ENCODE peak calls at places on chromosome 10, in five cellular contexts. One of them, this sample, is unnamed.

GRCh38 chr10:80988755-80989154 is 451.1 kb downstream of the SH2D4B start:
- DNase-seq in OCI-LY7: no peak
- DNase-seq in trophoblast cell: no peak
- DNase-seq in caudate nucleus: no peak
- DNase-seq in SJSA1: no peak
- DNase-seq in this sample: no peak

GRCh38 chr10:86657396-86658011 is 3.2 kb downstream of the OPN4 start:
- DNase-seq in caudate nucleus: no peak
- DNase-seq in SJSA1: no peak
- DNase-seq in trophoblast cell: no peak
- DNase-seq in OCI-LY7: no peak
- DNase-seq in this sample: peak

GRCh38 chr10:97886264-97886663 is 36.6 kb downstream of the GOLGA7B start:
- DNase-seq in SJSA1: no peak
- DNase-seq in OCI-LY7: no peak
- DNase-seq in caudate nucleus: no peak
- DNase-seq in trophoblast cell: no peak
- DNase-seq in this sample: no peak

GRCh38 chr10:3869036-3869435 is 84.0 kb upstream of the KLF6 start:
- DNase-seq in trophoblast cell: no peak
- DNase-seq in SJSA1: no peak
- DNase-seq in OCI-LY7: no peak
- DNase-seq in caudate nucleus: no peak
- DNase-seq in this sample: no peak

GRCh38 chr10:87861953-87862643 is 1.2 kb downstream of the KLLN start:
- DNase-seq in OCI-LY7: peak
- DNase-seq in SJSA1: peak
- DNase-seq in caudate nucleus: peak
- DNase-seq in trophoblast cell: peak
- DNase-seq in this sample: peak

GRCh38 chr10:80530251-80530650 is 7.5 kb upstream of the SH2D4B start:
- DNase-seq in trophoblast cell: no peak
- DNase-seq in SJSA1: peak
- DNase-seq in caudate nucleus: no peak
- DNase-seq in OCI-LY7: peak
- DNase-seq in this sample: no peak

GRCh38 chr10:44994752-44995530 is 5.8 kb upstream of the ZNF22 start:
- DNase-seq in OCI-LY7: no peak
- DNase-seq in caudate nucleus: no peak
- DNase-seq in SJSA1: no peak
- DNase-seq in trophoblast cell: no peak
- DNase-seq in this sample: peak

GRCh38 chr10:86968271-86968993 is at the start of gene ADIRF:
- DNase-seq in trophoblast cell: peak
- DNase-seq in caudate nucleus: no peak
- DNase-seq in SJSA1: no peak
- DNase-seq in OCI-LY7: no peak
- DNase-seq in this sample: peak

GRCh38 chr10:133438711-133439273 is 14.4 kb upstream of the SPRN start:
- DNase-seq in OCI-LY7: peak
- DNase-seq in caudate nucleus: no peak
- DNase-seq in trophoblast cell: no peak
- DNase-seq in SJSA1: no peak
- DNase-seq in this sample: peak

DNA sequence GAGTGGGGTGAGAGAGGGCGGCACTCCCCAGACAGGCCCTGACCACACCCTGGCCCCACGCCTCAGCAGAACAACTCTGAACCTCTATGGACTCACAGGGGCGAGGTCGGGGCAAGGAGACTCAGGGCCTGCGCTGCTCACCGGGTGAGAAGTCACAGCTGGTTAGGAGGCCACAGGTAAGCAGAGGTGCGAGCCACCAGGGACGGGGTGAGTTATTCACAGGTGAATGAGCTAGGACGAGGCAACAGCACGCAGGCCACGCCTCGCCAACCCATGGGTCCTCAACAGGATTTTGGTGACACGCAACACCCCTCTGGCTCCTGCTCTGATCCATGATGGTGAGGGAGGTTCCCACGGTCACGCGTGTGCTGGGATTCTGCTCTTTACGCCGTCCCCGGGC is 202.5 kb downstream of the ADARB2 start:
- DNase-seq in trophoblast cell: no peak
- DNase-seq in SJSA1: no peak
- DNase-seq in caudate nucleus: no peak
- DNase-seq in OCI-LY7: no peak
- DNase-seq in this sample: no peak
- H3K27ac ChIP-seq in trophoblast cell: no peak
- H3K27ac ChIP-seq in SJSA1: no peak
- H3K27ac ChIP-seq in caudate nucleus: no peak
- H3K27ac ChIP-seq in OCI-LY7: no peak
- H3K27ac ChIP-seq in this sample: no peak

DNA sequence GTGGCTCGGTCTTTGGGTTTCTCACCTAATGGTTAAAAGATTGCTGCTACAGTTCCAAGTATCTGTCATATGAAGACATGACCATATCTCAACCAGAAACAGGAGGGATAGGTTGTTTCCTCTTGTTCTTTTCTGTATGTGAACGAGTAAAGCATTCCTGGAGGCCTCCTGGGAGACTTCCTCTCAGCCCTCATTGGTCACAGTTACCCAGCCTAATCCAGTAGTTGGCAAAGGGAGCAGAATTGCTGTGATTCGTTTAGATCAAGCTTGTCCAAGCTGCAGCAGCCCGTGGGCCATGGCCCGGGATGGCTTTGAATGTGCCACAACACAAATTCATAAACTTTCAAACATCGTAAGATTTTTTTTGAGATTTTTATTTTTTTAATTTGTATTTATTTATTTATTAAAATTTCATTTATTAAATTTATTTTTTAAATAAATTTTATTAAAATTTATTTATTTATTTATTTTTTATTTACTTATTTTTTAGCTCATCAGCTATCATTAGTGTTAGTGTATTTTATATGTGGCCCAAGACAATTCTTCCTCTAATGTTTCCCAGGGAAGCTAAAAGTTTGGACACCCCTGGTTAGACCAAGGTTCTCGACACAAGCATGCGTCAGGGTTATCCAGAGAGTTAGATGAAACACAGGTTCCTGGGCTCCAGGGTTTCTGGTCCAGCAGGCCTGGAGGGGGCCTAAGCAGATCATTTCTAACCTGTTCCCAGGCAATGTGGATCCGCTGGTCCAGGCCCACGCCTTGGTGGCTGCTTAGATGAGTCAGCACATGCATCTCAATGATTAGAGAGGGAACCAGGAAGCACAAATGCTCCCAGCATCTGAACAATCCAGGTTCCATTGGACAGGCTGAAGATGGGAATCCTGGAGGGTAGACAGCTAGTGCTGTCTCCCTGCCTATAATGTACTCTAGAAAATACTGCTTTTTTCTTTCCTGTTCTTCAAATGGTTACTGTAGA is 25.6 kb downstream of the CDC123 start:
- DNase-seq in SJSA1: no peak
- DNase-seq in OCI-LY7: no peak
- DNase-seq in trophoblast cell: no peak
- DNase-seq in caudate nucleus: no peak
- DNase-seq in this sample: no peak
- H3K27ac ChIP-seq in SJSA1: peak
- H3K27ac ChIP-seq in OCI-LY7: no peak
- H3K27ac ChIP-seq in trophoblast cell: no peak
- H3K27ac ChIP-seq in caudate nucleus: peak
- H3K27ac ChIP-seq in this sample: peak

DNA sequence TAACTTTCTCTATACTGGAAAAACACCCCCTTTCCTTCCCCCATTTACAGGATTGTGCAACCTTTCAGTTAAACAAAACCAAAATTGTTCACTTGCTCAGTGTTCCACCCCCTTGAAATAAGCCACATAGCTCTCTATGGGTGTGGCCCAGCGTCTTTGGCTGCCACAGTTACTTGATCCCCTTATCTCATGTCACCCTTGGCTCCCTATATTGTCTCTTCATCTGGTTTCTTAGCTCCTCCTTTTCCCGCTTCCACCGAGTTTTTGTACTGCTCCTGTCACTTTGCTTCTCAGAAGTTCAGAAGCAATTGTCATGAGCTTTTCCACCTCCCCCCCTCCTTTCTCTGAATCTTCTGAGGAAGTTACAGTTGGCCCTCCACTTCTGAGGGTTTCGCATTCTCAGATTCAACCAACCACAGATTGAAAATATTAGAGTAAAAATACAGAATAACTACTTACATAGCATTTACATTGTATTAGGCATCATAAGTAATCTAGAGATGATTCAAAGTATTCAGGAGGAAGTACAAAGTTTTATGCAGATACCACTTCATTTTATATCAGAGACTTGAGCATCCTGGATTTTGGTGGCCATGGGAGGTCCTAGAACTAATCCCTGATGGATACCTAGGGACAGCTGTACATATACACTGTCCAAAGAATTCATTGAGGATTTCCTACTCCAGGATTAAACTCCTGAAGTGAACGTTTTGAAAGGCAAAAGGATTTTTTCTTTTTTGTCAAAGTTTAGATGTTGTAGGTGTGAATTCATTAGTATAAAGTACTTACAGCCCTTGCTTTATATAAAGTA is 60.4 kb downstream of the ADD3 start:
- DNase-seq in OCI-LY7: peak
- DNase-seq in trophoblast cell: no peak
- DNase-seq in caudate nucleus: no peak
- DNase-seq in SJSA1: no peak
- DNase-seq in this sample: peak
- H3K27ac ChIP-seq in OCI-LY7: no peak
- H3K27ac ChIP-seq in trophoblast cell: no peak
- H3K27ac ChIP-seq in caudate nucleus: no peak
- H3K27ac ChIP-seq in SJSA1: no peak
- H3K27ac ChIP-seq in this sample: peak

GRCh38 chr10:93762979-93763391 is 5.2 kb downstream of the LGI1 start:
- DNase-seq in OCI-LY7: no peak
- DNase-seq in trophoblast cell: no peak
- DNase-seq in SJSA1: no peak
- DNase-seq in caudate nucleus: no peak
- DNase-seq in this sample: no peak
- H3K27ac ChIP-seq in OCI-LY7: no peak
- H3K27ac ChIP-seq in trophoblast cell: peak
- H3K27ac ChIP-seq in SJSA1: no peak
- H3K27ac ChIP-seq in caudate nucleus: peak
- H3K27ac ChIP-seq in this sample: no peak

DNA sequence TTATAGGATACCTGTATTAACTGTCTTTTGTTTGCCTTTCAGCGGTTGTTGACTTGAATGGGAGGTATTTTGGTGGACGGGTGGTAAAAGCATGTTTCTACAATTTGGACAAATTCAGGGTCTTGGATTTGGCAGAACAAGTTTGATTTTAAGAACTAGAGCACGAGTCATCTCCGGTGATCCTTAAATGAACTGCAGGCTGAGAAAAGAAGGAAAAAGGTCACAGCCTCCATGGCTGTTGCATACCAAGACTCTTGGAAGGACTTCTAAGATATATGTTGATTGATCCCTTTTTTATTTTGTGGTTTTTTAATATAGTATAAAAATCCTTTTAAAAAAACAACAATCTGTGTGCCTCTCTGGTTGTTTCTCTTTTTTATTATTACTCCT is 26.6 kb downstream of the RBM17 start:
- DNase-seq in caudate nucleus: no peak
- DNase-seq in OCI-LY7: no peak
- DNase-seq in SJSA1: no peak
- DNase-seq in trophoblast cell: no peak
- DNase-seq in this sample: no peak
- H3K27ac ChIP-seq in caudate nucleus: peak
- H3K27ac ChIP-seq in OCI-LY7: no peak
- H3K27ac ChIP-seq in SJSA1: peak
- H3K27ac ChIP-seq in trophoblast cell: no peak
- H3K27ac ChIP-seq in this sample: no peak

DNA sequence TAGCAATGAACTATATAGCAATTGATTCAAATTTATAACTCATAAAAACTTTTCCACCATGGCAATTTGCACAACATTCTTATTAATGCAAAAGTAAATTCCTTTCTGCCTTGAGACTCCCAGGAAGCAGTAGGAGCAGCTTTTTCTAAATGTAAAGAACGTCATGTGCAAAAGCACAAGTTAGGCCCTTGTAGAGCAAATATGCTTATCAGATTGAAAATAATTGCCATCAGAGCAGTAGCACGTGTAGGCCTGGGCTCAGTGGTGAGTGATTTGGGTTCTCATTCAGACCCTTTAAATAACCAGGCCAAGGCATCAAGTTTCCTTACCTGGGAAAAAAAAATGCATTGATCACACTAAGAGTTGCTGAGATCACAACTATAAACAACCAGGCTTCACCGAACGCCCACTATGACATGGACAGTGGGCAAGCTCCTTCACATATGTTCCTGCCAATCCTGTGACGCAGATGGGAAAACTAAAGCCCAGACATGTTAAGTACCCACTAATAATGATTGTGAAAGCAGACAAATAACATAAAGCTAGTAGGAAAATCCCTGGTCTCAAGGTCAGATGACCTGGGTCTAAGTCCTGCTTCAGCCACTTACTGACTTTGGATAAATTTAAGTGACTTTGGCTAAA is 22.1 kb upstream of the SAR1A start:
- DNase-seq in OCI-LY7: no peak
- DNase-seq in trophoblast cell: peak
- DNase-seq in SJSA1: no peak
- DNase-seq in caudate nucleus: no peak
- DNase-seq in this sample: no peak
- H3K27ac ChIP-seq in OCI-LY7: no peak
- H3K27ac ChIP-seq in trophoblast cell: no peak
- H3K27ac ChIP-seq in SJSA1: no peak
- H3K27ac ChIP-seq in caudate nucleus: no peak
- H3K27ac ChIP-seq in this sample: peak